ENCODE peak calls at places on chromosome 14, in ten cellular contexts. I is stomach, L is GM12878, Y is A549, Q is ovary, T is HepG2, B is tibial nerve, S is suprapubic skin, O is esophagus muscularis mucosa, D is SK-N-SH. J is an unnamed sample.

GRCh38 chr14:67630186-67630585 is 10.5 kb downstream of the ARG2 start:
- DNase-seq in I (no peak), L (no peak), Y (no peak), Q (no peak), T (no peak), B (no peak), S (no peak), O (no peak), D (no peak), J (no peak)

GRCh38 chr14:57987596-57988300 is 121.9 kb upstream of the SLC35F4 start:
- DNase-seq in I (no peak), L (no peak), Y (no peak), Q (no peak), T (no peak), B (no peak), S (no peak), O (peak; percentile 80), D (no peak), J (no peak)

GRCh38 chr14:33307691-33308369 is 369.2 kb downstream of the NPAS3 start:
- DNase-seq in I (no peak), L (no peak), Y (no peak), Q (peak; percentile 28), T (no peak), B (peak; percentile 23), S (peak; percentile 72), O (no peak), D (peak; percentile 27), J (no peak)

GRCh38 chr14:74476107-74476506 is 17.0 kb downstream of the NPC2 start:
- DNase-seq in I (no peak), L (no peak), Y (no peak), Q (no peak), T (no peak), B (no peak), S (no peak), O (no peak), D (no peak), J (no peak)

GRCh38 chr14:60311417-60311816 is 62.4 kb downstream of the PPM1A start:
- DNase-seq in I (no peak), L (no peak), Y (no peak), Q (no peak), T (no peak), B (peak; percentile 26), S (no peak), O (no peak), D (peak; percentile 70), J (no peak)

GRCh38 chr14:70771781-70772212 is 37.5 kb downstream of the MAP3K9 start:
- DNase-seq in I (no peak), L (no peak), Y (no peak), Q (no peak), T (no peak), B (no peak), S (no peak), O (no peak), D (no peak), J (no peak)

GRCh38 chr14:94648801-94649200 is 36.6 kb downstream of the SERPINA3 start:
- DNase-seq in I (no peak), L (no peak), Y (no peak), Q (no peak), T (no peak), B (no peak), S (no peak), O (peak; percentile 29), D (no peak), J (no peak)

GRCh38 chr14:91573894-91574837 is 64.1 kb upstream of the PPP4R3A start:
- DNase-seq in I (peak; percentile 62), L (peak; percentile 2), Y (peak; percentile 62), Q (no peak), T (no peak), B (peak; percentile 14), S (no peak), O (peak; percentile 91), D (peak; percentile 63), J (peak; percentile 77)

GRCh38 chr14:87745507-87746118 is 247.4 kb downstream of the GALC start:
- DNase-seq in I (no peak), L (no peak), Y (peak; percentile 37), Q (no peak), T (peak; percentile 23), B (no peak), S (no peak), O (no peak), D (peak; percentile 52), J (no peak)

GRCh38 chr14:78157855-78158436 is 12.2 kb upstream of the NRXN3 start:
- DNase-seq in I (peak; percentile 28), L (no peak), Y (no peak), Q (no peak), T (peak; percentile 3), B (no peak), S (no peak), O (no peak), D (no peak), J (no peak)

GRCh38 chr14:65922166-65922565 is 509.6 kb downstream of the FUT8 start:
- DNase-seq in I (no peak), L (no peak), Y (no peak), Q (no peak), T (no peak), B (no peak), S (no peak), O (no peak), D (no peak), J (no peak)
- TF ChIP-seq EP300 in I (no peak), L (no peak), Y (no peak), Q (no peak), T (no peak), B (no peak), S (no peak), O (no peak), D (no peak), J (no peak)

GRCh38 chr14:51095854-51096823 is 1.2 kb upstream of the TRIM9 start:
- DNase-seq in I (no peak), L (no peak), Y (peak; percentile 19), Q (peak; percentile 34), T (no peak), B (peak; percentile 66), S (peak; percentile 81), O (no peak), D (peak; percentile 31), J (peak; percentile 18)
- H3K4me3 ChIP-seq in I (peak overlapping the region; percentile 65), L (peak overlapping the region; percentile 67), Y (peak overlapping the region; percentile 76), Q (peak overlapping the region; percentile 71), T (peak overlapping the region; percentile 78), B (peak overlapping the region; percentile 46), S (peak overlapping the region; percentile 71), O (peak overlapping the region; percentile 58), D (peak overlapping the region; percentile 60), J (peak overlapping the region; percentile 53)

DNA sequence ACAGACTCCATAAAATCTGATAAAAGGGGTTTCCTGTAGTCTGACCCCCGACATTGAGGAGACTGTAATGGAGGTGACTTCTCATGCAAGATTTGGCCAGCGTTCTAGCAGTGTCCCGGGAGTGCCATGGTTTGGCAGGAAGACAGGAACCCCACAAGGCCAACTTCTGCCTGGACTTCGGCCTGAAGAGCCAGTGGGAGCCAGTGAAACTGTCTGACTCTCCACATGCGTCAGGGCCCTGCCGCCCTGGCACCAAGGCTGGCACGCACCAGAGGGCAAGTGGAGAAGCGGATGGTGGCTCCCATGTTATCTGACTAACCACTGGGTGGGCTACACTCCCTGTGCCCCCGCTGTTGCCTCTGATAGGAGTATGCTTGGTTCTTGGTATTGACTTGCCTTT is 70.5 kb downstream of the TMEM260 start:
- DNase-seq in I (no peak), L (no peak), Y (no peak), Q (no peak), T (no peak), B (no peak), S (no peak), O (no peak), D (no peak), J (no peak)
- TF ChIP-seq EP300 in I (no peak), L (no peak), Y (no peak), Q (no peak), T (no peak), B (no peak), S (no peak), O (no peak), D (no peak), J (no peak)

DNA sequence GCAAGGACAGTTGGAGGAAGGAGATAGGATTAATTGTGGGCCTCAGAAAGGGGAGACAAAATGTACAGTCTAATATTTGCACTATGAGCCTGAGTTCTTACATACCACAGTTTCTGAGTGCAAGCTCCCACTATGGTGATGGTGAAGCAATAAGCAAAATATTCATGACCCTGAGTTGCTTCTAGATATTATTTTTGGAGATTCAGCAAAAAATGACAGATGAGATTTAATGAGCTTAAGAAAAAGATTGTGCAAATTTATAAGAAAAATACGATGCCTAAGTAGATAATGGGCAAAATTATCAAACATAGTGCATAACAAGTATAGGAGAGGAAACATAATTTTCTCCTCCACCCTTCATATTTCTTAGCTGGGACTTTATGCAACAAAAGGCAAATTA is 66.9 kb downstream of the DHRS2 start:
- DNase-seq in I (no peak), L (no peak), Y (no peak), Q (no peak), T (no peak), B (no peak), S (no peak), O (no peak), D (no peak), J (no peak)
- H3K4me3 ChIP-seq in I (no peak overlapping the region), L (no peak overlapping the region), Y (no peak overlapping the region), Q (no peak overlapping the region), T (no peak overlapping the region), B (no peak overlapping the region), S (no peak overlapping the region), O (no peak overlapping the region), D (no peak overlapping the region), J (no peak overlapping the region)

DNA sequence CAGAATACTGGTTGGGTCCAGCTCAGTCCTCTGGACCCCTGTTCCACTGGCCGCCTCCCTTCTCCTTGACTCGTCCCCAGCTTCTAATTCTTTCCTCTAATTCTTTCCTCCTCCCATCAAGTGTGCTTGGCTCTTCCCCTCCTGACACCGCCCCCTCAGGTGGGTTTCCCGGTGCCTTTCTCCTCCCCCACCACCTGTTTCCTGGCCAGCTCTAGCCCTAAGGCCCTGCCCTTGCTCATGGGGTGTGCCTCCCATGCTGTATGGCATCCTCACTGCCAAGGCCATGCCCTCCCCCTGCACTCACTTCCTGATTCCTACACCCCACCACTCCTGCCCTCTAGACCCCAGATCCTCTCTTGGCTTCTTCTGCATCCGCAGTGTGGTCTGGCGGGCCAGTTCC is 12.1 kb upstream of the EML1 start:
- DNase-seq in I (no peak), L (no peak), Y (no peak), Q (no peak), T (no peak), B (no peak), S (no peak), O (no peak), D (no peak), J (no peak)
- TF ChIP-seq EP300 in I (no peak), L (no peak), Y (no peak), Q (no peak), T (no peak), B (no peak), S (no peak), O (no peak), D (no peak), J (no peak)

J was measured in transverse colon.